ENCODE peak calls at places on chromosomes 5 and 9, in ten cellular contexts. C, U, E, N, R, M, S, P, T and F are unnamed samples.

GRCh38 chr9:115328228-115328627 is 210.3 kb upstream of the TNC start:
- DNase-seq in C (peak; percentile 29), U (no peak), E (peak; percentile 86), N (no peak), R (peak; percentile 77), M (no peak), S (no peak), P (peak; percentile 26), T (peak; percentile 35), F (no peak)

GRCh38 chr5:56480305-56481146 is 247.4 kb upstream of the ANKRD55 start:
- DNase-seq in C (peak; percentile 73), U (no peak), E (peak; percentile 86), N (peak; percentile 84), R (peak; percentile 86), M (peak; percentile 66), S (peak; percentile 87), P (peak; percentile 84), T (peak; percentile 79), F (no peak)

GRCh38 chr5:88488566-88488965 is 219.9 kb upstream of the TMEM161B start:
- DNase-seq in C (no peak), U (no peak), E (no peak), N (no peak), R (no peak), M (no peak), S (no peak), P (no peak), T (no peak), F (no peak)

GRCh38 chr5:4511996-4512656 is 628.0 kb upstream of the ADAMTS16 start:
- DNase-seq in C (peak; percentile 3), U (peak; percentile 25), E (peak; percentile 58), N (no peak), R (no peak), M (peak; percentile 83), S (peak; percentile 71), P (no peak), T (no peak), F (peak; percentile 33)

GRCh38 chr9:70136632-70137031 is 93.0 kb downstream of the MAMDC2 start:
- DNase-seq in C (no peak), U (no peak), E (peak; percentile 54), N (no peak), R (no peak), M (no peak), S (no peak), P (peak; percentile 60), T (peak; percentile 44), F (no peak)

GRCh38 chr5:107778651-107779050 is 107.9 kb upstream of the EFNA5 start:
- DNase-seq in C (no peak), U (no peak), E (no peak), N (no peak), R (no peak), M (no peak), S (no peak), P (no peak), T (no peak), F (no peak)

GRCh38 chr5:136149891-136150290 is 17.2 kb downstream of the SMAD5 start:
- DNase-seq in C (no peak), U (no peak), E (no peak), N (no peak), R (no peak), M (no peak), S (no peak), P (no peak), T (no peak), F (no peak)

GRCh38 chr5:75395277-75395676 is 58.3 kb downstream of the HMGCR start:
- DNase-seq in C (no peak), U (no peak), E (no peak), N (no peak), R (no peak), M (no peak), S (no peak), P (no peak), T (no peak), F (no peak)

GRCh38 chr5:45627076-45627656 is 69.0 kb downstream of the HCN1 start:
- DNase-seq in C (no peak), U (no peak), E (no peak), N (no peak), R (no peak), M (no peak), S (no peak), P (no peak), T (no peak), F (no peak)

GRCh38 chr9:19155106-19155999 is 28.1 kb upstream of the PLIN2 start:
- DNase-seq in C (no peak), U (no peak), E (no peak), N (no peak), R (no peak), M (no peak), S (no peak), P (no peak), T (peak; percentile 24), F (peak; percentile 51)

DNA sequence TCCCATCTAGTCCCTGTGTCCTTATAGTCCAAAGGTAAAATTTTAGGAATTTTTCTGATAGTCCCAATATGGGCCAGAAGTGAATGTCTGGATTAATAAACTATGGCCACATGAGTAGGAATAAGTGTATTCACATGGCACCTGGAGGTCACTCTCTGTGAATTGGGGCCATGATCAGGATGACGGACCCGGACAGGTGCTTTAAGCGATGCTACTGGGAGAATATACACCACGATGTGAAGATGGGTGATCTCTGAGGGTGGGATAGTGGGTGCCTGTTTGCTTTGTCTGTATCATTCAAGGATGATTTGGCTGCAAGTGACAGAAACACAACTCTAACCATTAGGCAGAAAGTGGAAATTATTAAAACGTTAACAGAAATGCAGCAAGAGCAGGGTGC is 101.2 kb downstream of the UGCG start:
- DNase-seq in C (no peak), U (no peak), E (no peak), N (no peak), R (no peak), M (no peak), S (no peak), P (no peak), T (no peak), F (no peak)
- H3K27ac ChIP-seq in C (no peak overlapping the region), U (no peak overlapping the region), E (no peak overlapping the region), N (no peak overlapping the region), R (no peak overlapping the region), M (no peak overlapping the region), S (no peak overlapping the region), P (no peak overlapping the region), T (no peak overlapping the region), F (no peak overlapping the region)

GRCh38 chr5:1006656-1007071 is 1.9 kb upstream of the NKD2 start:
- DNase-seq in C (peak; percentile 0), U (no peak), E (no peak), N (peak; percentile 21), R (no peak), M (no peak), S (no peak), P (no peak), T (no peak), F (no peak)

GRCh38 chr5:1007681-1008450 is 736 bp upstream of the NKD2 start:
- DNase-seq in C (peak; percentile 0), U (no peak), E (no peak), N (peak; percentile 34), R (peak; percentile 70), M (peak; percentile 76), S (no peak), P (no peak), T (no peak), F (peak; percentile 43)

GRCh38 chr5:1005904-1006655 is 2.5 kb upstream of the NKD2 start:
- DNase-seq in C (no peak), U (no peak), E (no peak), N (peak; percentile 24), R (peak; percentile 68), M (no peak), S (no peak), P (no peak), T (no peak), F (no peak)

GRCh38 chr5:1008451-1009358 is at the start of gene NKD2:
- DNase-seq in C (peak; percentile 26), U (no peak), E (peak; percentile 56), N (peak; percentile 53), R (peak; percentile 75), M (peak; percentile 76), S (peak; percentile 82), P (no peak), T (peak; percentile 29), F (no peak)

DNA sequence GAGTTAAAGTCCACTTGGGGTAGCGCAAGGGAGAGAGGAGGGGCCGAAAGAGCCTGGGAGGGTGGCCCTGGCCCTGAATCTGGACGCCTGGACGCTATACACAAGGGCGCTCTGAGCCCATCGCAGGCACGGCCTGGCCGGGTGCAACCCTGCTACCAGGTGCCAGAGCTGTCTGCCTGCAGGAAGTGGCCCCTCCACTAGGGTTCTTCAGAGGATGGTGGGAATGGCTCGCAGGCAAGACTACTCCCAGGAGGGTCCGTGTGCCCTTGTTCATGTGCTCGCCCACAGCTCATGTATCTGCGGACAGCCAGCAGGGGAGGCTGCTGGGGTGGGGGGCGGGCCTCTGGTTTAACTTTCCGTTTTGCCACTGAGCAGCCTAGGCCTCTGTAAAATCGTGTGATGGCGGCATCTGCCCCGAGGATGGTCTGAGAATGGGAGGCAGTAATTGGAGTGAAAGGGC is 1.4 kb upstream of the NKD2 start:
- DNase-seq in C (peak; percentile 0), U (no peak), E (no peak), N (no peak), R (peak; percentile 45), M (no peak), S (no peak), P (no peak), T (no peak), F (no peak)
- H3K27me3 ChIP-seq in C (peaks cover 37% of the 10 kb centered on the region), U (peaks cover 33% of the 10 kb centered on the region), E (peaks cover 50% of the 10 kb centered on the region), N (no peaks in the 10 kb centered on the region), R (no peaks in the 10 kb centered on the region), M (no peaks in the 10 kb centered on the region), S (peaks cover 98% of the 10 kb centered on the region), P (peaks cover 79% of the 10 kb centered on the region), T (peaks cover 55% of the 10 kb centered on the region), F (peaks cover 17% of the 10 kb centered on the region)

DNA sequence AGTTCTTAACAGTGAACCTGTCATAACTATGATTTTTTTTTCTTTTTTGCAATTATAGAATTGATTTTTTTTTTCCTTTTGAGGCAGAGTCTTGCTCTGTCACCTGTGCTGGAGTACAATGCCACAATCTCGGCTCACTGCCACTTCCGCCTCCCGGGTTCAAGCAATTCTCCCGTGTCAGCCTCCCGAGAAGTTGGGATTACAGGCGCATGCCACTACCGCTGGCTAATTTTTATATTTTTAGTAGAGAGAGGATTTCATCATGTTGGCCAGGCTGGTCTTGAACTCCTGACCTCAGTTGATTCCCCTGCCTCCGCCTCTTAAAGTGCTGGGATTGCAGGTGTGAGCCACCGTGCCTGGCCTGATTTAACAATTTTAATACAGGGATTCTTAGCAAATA is 21.4 kb downstream of the UGCG start:
- DNase-seq in C (peak; percentile 27), U (no peak), E (no peak), N (no peak), R (no peak), M (no peak), S (no peak), P (no peak), T (no peak), F (no peak)
- H3K4me3 ChIP-seq in C (no peak overlapping the region), U (no peak overlapping the region), E (no peak overlapping the region), N (no peak overlapping the region), R (no peak overlapping the region), M (peak overlapping the region; percentile 14), S (no peak overlapping the region), P (no peak overlapping the region), T (no peak overlapping the region), F (no peak overlapping the region)

DNA sequence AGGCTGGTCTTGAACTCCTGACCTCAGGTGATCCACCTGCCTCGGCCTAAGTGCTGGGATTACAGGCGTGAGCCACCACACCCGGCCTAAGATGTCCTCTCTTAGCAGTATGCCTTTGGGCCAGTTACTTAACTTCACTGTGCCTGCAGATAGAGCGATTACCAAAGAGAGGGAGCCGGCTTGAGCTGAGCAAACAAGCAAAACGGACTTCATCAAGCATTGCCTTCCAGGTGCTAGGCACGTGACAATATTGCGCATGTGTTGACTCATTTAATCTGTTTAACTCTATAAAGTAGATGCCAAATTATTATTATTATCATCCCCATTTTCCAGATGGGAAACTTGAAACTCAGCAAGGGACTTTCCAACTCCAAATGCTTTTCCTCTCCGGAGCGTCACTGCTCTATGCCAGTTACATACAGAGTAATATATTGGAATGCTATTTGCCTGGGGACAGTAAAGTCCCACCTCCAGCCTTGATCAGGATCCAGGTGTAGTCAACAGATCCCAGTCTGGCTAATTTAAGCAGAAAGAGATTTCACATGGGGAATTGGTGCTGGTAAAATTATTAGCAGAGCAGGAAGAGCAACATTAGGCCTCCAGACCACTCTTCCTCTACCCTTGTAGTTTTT is 5.6 kb upstream of the C9orf152 start:
- DNase-seq in C (no peak), U (no peak), E (no peak), N (no peak), R (no peak), M (no peak), S (no peak), P (no peak), T (no peak), F (peak; percentile 69)
- H3K27ac ChIP-seq in C (no peak overlapping the region), U (no peak overlapping the region), E (no peak overlapping the region), N (no peak overlapping the region), R (no peak overlapping the region), M (no peak overlapping the region), S (no peak overlapping the region), P (no peak overlapping the region), T (no peak overlapping the region), F (no peak overlapping the region)